ENCODE peak calls at places on chromosomes 7 and 10, in six cellular contexts. S is Peyer's patch, T is right lobe of liver, P is A549, A is GM12878, E is tibial nerve. Q is an unnamed sample.

GRCh38 chr7:7504910-7505704 is 30.6 kb downstream of the COL28A1 start:
- DNase-seq in S (no peak), T (no peak), P (no peak), A (no peak), E (no peak), Q (no peak)

GRCh38 chr7:110130669-110131068 is 960.3 kb upstream of the LRRN3 start:
- DNase-seq in S (no peak), T (no peak), P (no peak), A (no peak), E (no peak), Q (no peak)

GRCh38 chr10:88672041-88672440 is 7.8 kb downstream of the LIPF start:
- DNase-seq in S (no peak), T (no peak), P (no peak), A (no peak), E (no peak), Q (no peak)

GRCh38 chr7:1914321-1914720 is 244.2 kb downstream of the ELFN1 start:
- DNase-seq in S (no peak), T (no peak), P (no peak), A (no peak), E (no peak), Q (no peak)

GRCh38 chr10:133260895-133261725 is 15.6 kb downstream of the ADAM8 start:
- DNase-seq in S (peak), T (no peak), P (peak), A (no peak), E (no peak), Q (peak)

GRCh38 chr10:60048146-60048545 is 141.8 kb upstream of the CCDC6 start:
- DNase-seq in S (no peak), T (no peak), P (no peak), A (no peak), E (no peak), Q (no peak)

GRCh38 chr7:139394553-139394952 is 34.9 kb downstream of the LUC7L2 start:
- DNase-seq in S (no peak), T (no peak), P (no peak), A (no peak), E (no peak), Q (no peak)

GRCh38 chr10:97549587-97550322 is 22.8 kb upstream of the ANKRD2 start:
- DNase-seq in S (no peak), T (no peak), P (no peak), A (no peak), E (no peak), Q (no peak)

GRCh38 chr10:106711313-106711906 is 453.1 kb downstream of the SORCS1 start:
- DNase-seq in S (no peak), T (peak), P (peak), A (no peak), E (peak), Q (peak)

GRCh38 chr10:121772890-121773289 is 154.9 kb downstream of the ATE1 start:
- DNase-seq in S (no peak), T (no peak), P (no peak), A (no peak), E (no peak), Q (no peak)

GRCh38 chr10:118504044-118504944 is 91.2 kb downstream of the PRLHR start:
- DNase-seq in S (no peak), T (no peak), P (peak), A (no peak), E (no peak), Q (peak)

GRCh38 chr10:84783386-84783785 is 455.0 kb downstream of the CCSER2 start:
- DNase-seq in S (no peak), T (no peak), P (peak), A (no peak), E (no peak), Q (peak)

GRCh38 chr10:123972481-123973401 is 81.1 kb upstream of the CPXM2 start:
- DNase-seq in S (no peak), T (no peak), P (no peak), A (no peak), E (no peak), Q (no peak)

GRCh38 chr7:80374321-80374720 is 137.5 kb downstream of the GNAT3 start:
- DNase-seq in S (no peak), T (no peak), P (no peak), A (no peak), E (no peak), Q (no peak)

GRCh38 chr10:96600337-96600736 is 13.5 kb upstream of the TM9SF3 start:
- DNase-seq in S (no peak), T (no peak), P (no peak), A (no peak), E (no peak), Q (no peak)

GRCh38 chr7:21939136-21939857 is 6.4 kb downstream of the CDCA7L start:
- DNase-seq in S (no peak), T (no peak), P (no peak), A (peak), E (no peak), Q (no peak)

GRCh38 chr10:93346060-93346459 is 136.1 kb downstream of the MYOF start:
- DNase-seq in S (no peak), T (no peak), P (no peak), A (no peak), E (no peak), Q (no peak)

GRCh38 chr10:49606981-49607535 is 3.1 kb upstream of the SLC18A3 start:
- DNase-seq in S (peak), T (peak), P (peak), A (no peak), E (no peak), Q (peak)

GRCh38 chr10:5512881-5513698 is 11.7 kb upstream of the CALML3 start:
- DNase-seq in S (no peak), T (no peak), P (no peak), A (no peak), E (no peak), Q (no peak)

GRCh38 chr10:120514959-120515358 is 57.9 kb downstream of the PLPP4 start:
- DNase-seq in S (no peak), T (no peak), P (no peak), A (no peak), E (no peak), Q (no peak)

GRCh38 chr7:146902728-146903127 is 786.1 kb downstream of the CNTNAP2 start:
- DNase-seq in S (no peak), T (no peak), P (no peak), A (no peak), E (no peak), Q (no peak)

GRCh38 chr10:7697304-7697822 is 5.8 kb upstream of the ITIH2 start:
- DNase-seq in S (no peak), T (no peak), P (no peak), A (no peak), E (no peak), Q (no peak)

GRCh38 chr7:20299647-20300312 is 30.9 kb upstream of the ITGB8 start:
- DNase-seq in S (no peak), T (no peak), P (no peak), A (peak), E (no peak), Q (no peak)

GRCh38 chr7:70434376-70434775 is 697.6 kb upstream of the GALNT17 start:
- DNase-seq in S (no peak), T (no peak), P (no peak), A (no peak), E (no peak), Q (no peak)

GRCh38 chr7:104415700-104416099 is 87.3 kb downstream of the LHFPL3 start:
- DNase-seq in S (no peak), T (no peak), P (no peak), A (no peak), E (no peak), Q (no peak)

GRCh38 chr7:112214887-112215286 is 8.4 kb downstream of the ZNF277 start:
- DNase-seq in S (no peak), T (no peak), P (no peak), A (no peak), E (no peak), Q (no peak)

GRCh38 chr7:100091411-100092181 is 2.8 kb downstream of the COPS6 start:
- DNase-seq in S (no peak), T (no peak), P (no peak), A (no peak), E (no peak), Q (no peak)

GRCh38 chr10:116646502-116646901 is 25.7 kb downstream of the PNLIPRP2 start:
- DNase-seq in S (no peak), T (no peak), P (no peak), A (no peak), E (no peak), Q (no peak)

GRCh38 chr7:2631924-2632716 is at the start of gene TTYH3:
- DNase-seq in S (no peak), T (no peak), P (peak), A (no peak), E (no peak), Q (peak)

GRCh38 chr7:158695726-158696452 is 8.7 kb downstream of the NCAPG2 start:
- DNase-seq in S (peak), T (no peak), P (peak), A (peak), E (peak), Q (no peak)

GRCh38 chr10:34183397-34183796 is 631.7 kb downstream of the PARD3 start:
- DNase-seq in S (no peak), T (no peak), P (no peak), A (no peak), E (no peak), Q (no peak)

GRCh38 chr7:27213150-27213903 is 13.4 kb upstream of the HOXA13 start:
- DNase-seq in S (no peak), T (no peak), P (no peak), A (no peak), E (no peak), Q (no peak)

GRCh38 chr10:120601999-120602398 is 145.0 kb downstream of the PLPP4 start:
- DNase-seq in S (no peak), T (no peak), P (no peak), A (no peak), E (no peak), Q (no peak)

GRCh38 chr10:75342397-75342796 is 59.2 kb downstream of the ZNF503 start:
- DNase-seq in S (no peak), T (no peak), P (no peak), A (no peak), E (no peak), Q (no peak)

GRCh38 chr7:151086802-151087246 is 549 bp downstream of the AGAP3 start:
- DNase-seq in S (peak), T (no peak), P (no peak), A (no peak), E (no peak), Q (peak)

GRCh38 chr10:96747734-96748550 is 27.6 kb upstream of the PIK3AP1 start:
- DNase-seq in S (peak), T (no peak), P (no peak), A (peak), E (no peak), Q (no peak)

GRCh38 chr7:139866047-139866837 is 37.2 kb downstream of the TBXAS1 start:
- DNase-seq in S (no peak), T (no peak), P (no peak), A (no peak), E (no peak), Q (no peak)

GRCh38 chr10:73480158-73480557 is 15.7 kb downstream of the PPP3CB start:
- DNase-seq in S (no peak), T (no peak), P (no peak), A (no peak), E (no peak), Q (peak)
- TF ChIP-seq POLR2A in S (no peak), T (no peak), P (no peak), A (no peak), E (no peak), Q (no peak)

DNA sequence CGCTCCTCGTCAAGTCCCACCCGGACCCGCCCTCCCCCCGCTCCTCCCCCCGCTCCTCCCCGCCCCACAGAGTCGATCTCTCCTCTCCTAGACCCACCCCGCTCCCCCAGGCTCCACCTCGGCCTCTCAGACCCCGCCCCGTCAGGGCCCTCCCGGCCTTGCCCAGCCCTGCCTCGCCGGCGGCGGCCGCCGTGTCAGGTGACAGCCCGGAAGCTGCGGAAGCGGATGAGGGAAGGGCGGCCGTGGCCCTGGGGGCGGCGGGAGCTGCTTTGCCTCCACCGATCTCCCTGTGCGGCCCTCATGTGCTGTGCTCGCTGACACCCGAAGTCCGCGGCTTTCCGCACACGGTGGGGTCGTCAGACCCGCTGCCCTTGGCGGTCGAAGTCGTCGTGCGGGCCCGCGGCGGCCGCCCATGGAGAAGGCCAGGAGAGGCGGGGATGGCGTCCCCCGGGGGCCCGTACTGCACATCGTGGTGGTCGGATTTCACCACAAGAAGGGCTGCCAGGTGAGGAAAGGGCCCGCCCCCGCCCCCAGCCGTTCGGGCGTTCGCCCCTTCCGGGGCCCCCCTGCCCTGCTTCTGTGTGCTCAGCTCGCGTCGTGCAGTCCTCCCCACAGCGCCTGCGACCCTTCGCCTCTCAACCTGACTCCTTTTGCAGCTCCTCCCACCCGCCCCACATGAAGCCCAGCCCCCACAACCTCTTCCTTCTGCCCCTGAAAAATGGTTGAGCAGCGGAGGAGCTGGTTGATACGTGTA is at the start of gene AVL9:
- DNase-seq in S (peak), T (peak), P (peak), A (peak), E (peak), Q (peak)
- TF ChIP-seq POLR2A in S (peak), T (peak), P (peak), A (peak), E (peak), Q (peak)

GRCh38 chr10:28666751-28667467 is 10.4 kb upstream of the BAMBI start:
- DNase-seq in S (no peak), T (no peak), P (no peak), A (no peak), E (no peak), Q (no peak)

GRCh38 chr10:28663576-28664368 is 13.5 kb upstream of the BAMBI start:
- DNase-seq in S (peak), T (peak), P (peak), A (no peak), E (peak), Q (peak)

GRCh38 chr10:28668363-28669226 is 8.7 kb upstream of the BAMBI start:
- DNase-seq in S (no peak), T (no peak), P (peak), A (no peak), E (peak), Q (no peak)

GRCh38 chr10:28661035-28661434 is 16.3 kb upstream of the BAMBI start:
- DNase-seq in S (no peak), T (no peak), P (no peak), A (no peak), E (no peak), Q (peak)

GRCh38 chr10:28664369-28664740 is 13.0 kb upstream of the BAMBI start:
- DNase-seq in S (no peak), T (no peak), P (no peak), A (no peak), E (no peak), Q (no peak)
- TF ChIP-seq POLR2A in S (no peak), T (no peak), P (no peak), A (no peak), E (no peak), Q (no peak)

DNA sequence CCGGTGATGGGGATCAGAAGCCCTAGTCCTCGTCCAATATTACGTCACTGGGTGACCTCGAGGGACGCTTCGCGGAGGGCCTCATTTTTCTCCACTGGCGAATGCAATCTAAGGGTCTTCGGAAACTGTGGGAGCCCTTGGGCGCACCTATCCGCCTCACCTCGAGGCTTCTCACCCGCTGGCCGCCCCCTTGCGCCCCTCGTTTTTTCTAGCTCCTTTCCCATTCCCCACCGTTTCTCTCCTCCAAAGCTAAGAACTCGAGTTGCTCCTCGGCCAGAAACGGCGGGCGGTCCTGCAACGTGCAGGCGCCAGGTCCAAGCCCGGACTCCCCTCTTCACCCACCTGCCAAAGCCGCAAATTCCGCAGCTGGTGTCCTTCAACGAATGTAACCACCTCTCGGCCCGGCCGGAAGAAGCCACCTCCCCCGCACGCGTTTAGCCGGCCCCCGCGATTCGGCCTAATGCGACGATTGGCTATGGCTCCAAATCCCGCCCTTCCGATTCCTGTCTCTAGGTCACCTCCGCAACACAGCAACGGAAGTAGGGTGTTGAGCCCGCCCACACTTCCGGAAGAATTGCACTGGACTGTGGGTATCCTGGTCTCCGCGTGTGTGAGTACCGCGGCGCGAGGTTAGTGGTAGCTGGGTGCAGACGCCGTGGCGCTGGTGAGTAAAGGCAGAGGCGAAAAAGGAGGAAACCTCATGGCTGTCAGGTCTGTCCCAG is at the start of the genes ATP5MK and PDCD11:
- DNase-seq in S (peak), T (peak), P (peak), A (peak), E (peak), Q (peak)
- TF ChIP-seq POLR2A in S (peak), T (peak), P (peak), A (peak), E (no peak), Q (peak)

DNA sequence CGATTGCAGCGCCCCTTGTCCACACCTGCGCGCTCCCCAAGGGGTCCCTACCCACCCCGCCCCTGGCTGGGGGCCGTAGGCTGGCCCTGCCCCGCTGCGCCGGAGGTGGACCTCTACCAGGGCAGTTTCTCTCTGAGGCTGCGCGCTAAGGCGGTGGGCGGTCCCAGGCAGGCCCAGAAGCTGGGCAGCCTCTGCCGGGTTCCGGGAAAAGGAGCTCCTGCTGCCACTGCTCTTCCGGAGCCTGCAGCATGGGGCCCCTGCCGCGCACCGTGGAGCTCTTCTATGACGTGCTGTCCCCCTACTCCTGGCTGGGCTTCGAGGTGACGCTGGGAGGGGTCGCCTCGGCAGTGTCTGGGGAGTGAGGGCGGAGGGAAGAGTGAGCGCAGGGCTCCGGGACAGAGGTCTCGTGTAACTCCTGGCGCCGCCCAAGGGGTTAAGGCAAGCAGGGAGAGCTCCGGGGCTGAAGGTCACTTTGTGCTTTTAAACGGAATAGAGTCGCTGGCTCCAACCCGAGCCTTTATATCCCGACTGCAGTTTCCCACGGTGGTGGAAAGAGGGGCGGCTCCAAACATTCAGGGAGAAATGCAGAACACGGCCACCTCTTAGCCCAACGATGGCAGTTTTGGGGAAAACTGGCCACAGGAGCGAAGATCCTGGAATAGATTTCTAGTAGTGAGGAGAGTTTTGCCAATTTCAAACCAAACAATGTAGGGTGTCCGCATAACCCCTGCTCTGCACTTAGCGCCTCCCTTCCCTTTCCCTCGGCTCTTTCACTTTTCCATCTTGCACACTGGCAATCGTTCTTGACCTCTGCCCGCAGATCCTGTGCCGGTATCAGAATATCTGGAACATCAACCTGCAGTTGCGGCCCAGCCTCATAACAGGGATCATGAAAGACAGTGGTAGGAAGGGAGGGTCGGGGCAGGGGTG is at the start of gene GSTK1:
- DNase-seq in S (peak), T (peak), P (peak), A (peak), E (peak), Q (peak)
- TF ChIP-seq POLR2A in S (peak), T (peak), P (peak), A (peak), E (peak), Q (peak)

Q was measured in H54.